ENCODE peak calls at places on chromosome 15, in nine cellular contexts. One of them, this sample, is unnamed. For H3K9me3 and H3K36me3, the result is how much of the 10 kb centered on the place peaks cover.

GRCh38 chr15:32990071-32990470 is 204.4 kb downstream of the FMN1 start:
- DNase-seq in mammary epithelial cell: no peak
- DNase-seq in right atrium auricular region: no peak
- DNase-seq in IMR-90: peak
- DNase-seq in lower lobe of right lung: no peak
- DNase-seq in hepatocyte: no peak
- DNase-seq in colonic mucosa: no peak
- DNase-seq in PC-3: no peak
- DNase-seq in stomach: no peak
- DNase-seq in this sample: no peak

GRCh38 chr15:66594344-66594743 is 28.5 kb upstream of the LCTL start:
- DNase-seq in mammary epithelial cell: no peak
- DNase-seq in right atrium auricular region: no peak
- DNase-seq in IMR-90: no peak
- DNase-seq in lower lobe of right lung: peak
- DNase-seq in hepatocyte: no peak
- DNase-seq in colonic mucosa: no peak
- DNase-seq in PC-3: peak
- DNase-seq in stomach: no peak
- DNase-seq in this sample: no peak

GRCh38 chr15:57356636-57357035 is 19.7 kb upstream of the CGNL1 start:
- DNase-seq in mammary epithelial cell: peak
- DNase-seq in right atrium auricular region: no peak
- DNase-seq in IMR-90: peak
- DNase-seq in lower lobe of right lung: no peak
- DNase-seq in hepatocyte: no peak
- DNase-seq in colonic mucosa: no peak
- DNase-seq in PC-3: peak
- DNase-seq in stomach: no peak
- DNase-seq in this sample: no peak

GRCh38 chr15:58313810-58314592 is 117.8 kb upstream of the LIPC start:
- DNase-seq in mammary epithelial cell: no peak
- DNase-seq in right atrium auricular region: no peak
- DNase-seq in IMR-90: no peak
- DNase-seq in lower lobe of right lung: no peak
- DNase-seq in hepatocyte: no peak
- DNase-seq in colonic mucosa: no peak
- DNase-seq in PC-3: no peak
- DNase-seq in stomach: no peak
- DNase-seq in this sample: no peak

GRCh38 chr15:89797678-89798201 is 16.9 kb downstream of the ANPEP start:
- DNase-seq in mammary epithelial cell: no peak
- DNase-seq in right atrium auricular region: no peak
- DNase-seq in IMR-90: no peak
- DNase-seq in lower lobe of right lung: no peak
- DNase-seq in hepatocyte: no peak
- DNase-seq in colonic mucosa: no peak
- DNase-seq in PC-3: no peak
- DNase-seq in stomach: no peak
- DNase-seq in this sample: no peak

GRCh38 chr15:99474041-99474906 is 91.5 kb upstream of the MEF2A start:
- DNase-seq in mammary epithelial cell: no peak
- DNase-seq in right atrium auricular region: peak
- DNase-seq in IMR-90: no peak
- DNase-seq in lower lobe of right lung: peak
- DNase-seq in hepatocyte: no peak
- DNase-seq in colonic mucosa: no peak
- DNase-seq in PC-3: no peak
- DNase-seq in stomach: no peak
- DNase-seq in this sample: no peak

GRCh38 chr15:76336254-76337046 is at the start of gene ISL2:
- DNase-seq in mammary epithelial cell: peak
- DNase-seq in right atrium auricular region: no peak
- DNase-seq in IMR-90: peak
- DNase-seq in lower lobe of right lung: peak
- DNase-seq in hepatocyte: peak
- DNase-seq in colonic mucosa: peak
- DNase-seq in PC-3: peak
- DNase-seq in stomach: peak
- DNase-seq in this sample: peak

GRCh38 chr15:70140543-70141375 is 43.0 kb upstream of the TLE3 start:
- DNase-seq in mammary epithelial cell: peak
- DNase-seq in right atrium auricular region: no peak
- DNase-seq in IMR-90: peak
- DNase-seq in lower lobe of right lung: peak
- DNase-seq in hepatocyte: peak
- DNase-seq in colonic mucosa: no peak
- DNase-seq in PC-3: no peak
- DNase-seq in stomach: peak
- DNase-seq in this sample: no peak

GRCh38 chr15:73601449-73602425 is 31.5 kb downstream of the NPTN start:
- DNase-seq in mammary epithelial cell: peak
- DNase-seq in right atrium auricular region: no peak
- DNase-seq in IMR-90: peak
- DNase-seq in lower lobe of right lung: no peak
- DNase-seq in hepatocyte: peak
- DNase-seq in colonic mucosa: peak
- DNase-seq in PC-3: peak
- DNase-seq in stomach: no peak
- DNase-seq in this sample: no peak

GRCh38 chr15:83206971-83207621 is 527 bp downstream of the HDGFL3 start:
- DNase-seq in mammary epithelial cell: peak
- DNase-seq in right atrium auricular region: no peak
- DNase-seq in IMR-90: no peak
- DNase-seq in lower lobe of right lung: peak
- DNase-seq in hepatocyte: peak
- DNase-seq in colonic mucosa: peak
- DNase-seq in PC-3: peak
- DNase-seq in stomach: peak
- DNase-seq in this sample: no peak

GRCh38 chr15:88699861-88700260 is 61.0 kb downstream of the ISG20 start:
- DNase-seq in mammary epithelial cell: no peak
- DNase-seq in right atrium auricular region: no peak
- DNase-seq in IMR-90: no peak
- DNase-seq in lower lobe of right lung: no peak
- DNase-seq in hepatocyte: no peak
- DNase-seq in colonic mucosa: no peak
- DNase-seq in PC-3: no peak
- DNase-seq in stomach: no peak
- DNase-seq in this sample: no peak

GRCh38 chr15:69474846-69475455 is 22.3 kb downstream of the RPLP1 start:
- DNase-seq in mammary epithelial cell: no peak
- DNase-seq in right atrium auricular region: no peak
- DNase-seq in IMR-90: peak
- DNase-seq in lower lobe of right lung: no peak
- DNase-seq in hepatocyte: no peak
- DNase-seq in colonic mucosa: no peak
- DNase-seq in PC-3: no peak
- DNase-seq in stomach: peak
- DNase-seq in this sample: no peak

GRCh38 chr15:68693071-68693470 is 114.3 kb downstream of the CORO2B start:
- DNase-seq in mammary epithelial cell: no peak
- DNase-seq in right atrium auricular region: no peak
- DNase-seq in IMR-90: peak
- DNase-seq in lower lobe of right lung: no peak
- DNase-seq in hepatocyte: no peak
- DNase-seq in colonic mucosa: no peak
- DNase-seq in PC-3: no peak
- DNase-seq in stomach: no peak
- DNase-seq in this sample: no peak

DNA sequence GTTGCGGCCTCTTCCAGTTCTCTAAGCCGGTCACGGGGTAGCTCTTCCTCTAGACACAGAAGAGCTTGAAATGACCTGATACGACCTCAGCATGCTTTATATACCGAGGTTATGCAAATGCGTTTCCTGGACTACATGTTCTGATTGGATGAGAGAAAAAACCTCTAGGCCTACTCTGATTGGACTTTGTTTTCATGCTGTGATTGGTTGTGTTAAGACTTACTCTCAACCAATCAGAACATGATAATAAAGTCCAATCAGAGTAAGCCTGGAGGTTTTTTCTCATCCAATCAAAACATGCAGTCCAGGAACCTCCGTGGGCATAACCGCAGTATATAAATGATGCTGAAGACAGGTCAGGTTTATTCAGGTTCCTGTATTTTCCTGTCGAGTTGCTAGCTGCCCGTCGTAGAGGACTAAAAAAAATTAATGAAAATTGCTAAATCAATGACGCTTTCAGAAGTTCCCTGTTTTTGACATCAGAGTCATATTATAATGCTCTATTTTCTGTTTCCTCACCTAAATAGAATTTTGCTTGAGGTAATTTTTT is 177.4 kb downstream of the POTEB3 start:
- DNase-seq in mammary epithelial cell: peak
- DNase-seq in right atrium auricular region: no peak
- DNase-seq in IMR-90: no peak
- DNase-seq in lower lobe of right lung: no peak
- DNase-seq in hepatocyte: peak
- DNase-seq in colonic mucosa: no peak
- DNase-seq in PC-3: peak
- DNase-seq in stomach: no peak
- DNase-seq in this sample: no peak
- H3K9me3 ChIP-seq in mammary epithelial cell: under half
- H3K9me3 ChIP-seq in right atrium auricular region: under half
- H3K9me3 ChIP-seq in IMR-90: under half
- H3K9me3 ChIP-seq in lower lobe of right lung: under half
- H3K9me3 ChIP-seq in hepatocyte: under half
- H3K9me3 ChIP-seq in colonic mucosa: under half
- H3K9me3 ChIP-seq in PC-3: under half
- H3K9me3 ChIP-seq in stomach: under half
- H3K9me3 ChIP-seq in this sample: under half

DNA sequence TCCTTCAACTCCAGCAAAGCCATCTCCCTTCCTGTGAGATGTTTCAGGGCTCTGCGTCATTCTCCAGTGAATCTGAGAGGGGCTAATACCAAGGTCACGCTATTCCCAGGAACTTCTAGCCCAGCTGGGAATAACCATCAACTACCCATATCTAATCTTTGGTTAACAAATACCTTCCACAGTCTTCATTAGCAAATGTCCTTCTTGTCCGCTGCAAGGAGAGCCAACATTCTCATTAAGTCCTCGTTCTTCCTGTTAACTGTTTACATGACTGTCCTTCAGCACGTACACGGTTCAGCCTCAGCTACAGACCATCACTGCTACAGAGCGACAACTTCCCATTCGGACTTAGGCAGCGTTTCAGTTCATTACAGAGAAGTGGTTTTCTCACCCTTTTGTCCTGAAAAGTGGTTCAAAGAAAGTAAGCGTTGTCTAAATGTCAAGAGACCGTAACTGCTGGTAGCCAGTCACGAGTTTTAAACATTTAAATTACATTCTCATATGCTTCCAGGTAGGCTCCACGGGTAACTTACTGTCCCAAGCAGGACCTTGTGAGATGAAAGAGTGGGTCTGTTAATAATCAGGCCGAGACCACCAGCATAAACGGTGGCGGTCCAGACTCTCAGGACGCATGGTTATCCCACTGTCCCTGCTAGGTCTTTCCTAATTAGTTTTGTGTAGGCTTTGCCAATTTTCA is 63.9 kb downstream of the CHSY1 start:
- DNase-seq in mammary epithelial cell: no peak
- DNase-seq in right atrium auricular region: no peak
- DNase-seq in IMR-90: peak
- DNase-seq in lower lobe of right lung: no peak
- DNase-seq in hepatocyte: peak
- DNase-seq in colonic mucosa: no peak
- DNase-seq in PC-3: no peak
- DNase-seq in stomach: no peak
- DNase-seq in this sample: no peak
- H3K4me3 ChIP-seq in mammary epithelial cell: no peak
- H3K4me3 ChIP-seq in right atrium auricular region: peak
- H3K4me3 ChIP-seq in IMR-90: peak
- H3K4me3 ChIP-seq in lower lobe of right lung: peak
- H3K4me3 ChIP-seq in hepatocyte: no peak
- H3K4me3 ChIP-seq in colonic mucosa: no peak
- H3K4me3 ChIP-seq in PC-3: no peak
- H3K4me3 ChIP-seq in stomach: peak
- H3K4me3 ChIP-seq in this sample: no peak

GRCh38 chr15:85974742-85975141 is 104.9 kb upstream of the AGBL1 start:
- DNase-seq in mammary epithelial cell: no peak
- DNase-seq in right atrium auricular region: no peak
- DNase-seq in IMR-90: no peak
- DNase-seq in lower lobe of right lung: no peak
- DNase-seq in hepatocyte: no peak
- DNase-seq in colonic mucosa: no peak
- DNase-seq in PC-3: no peak
- DNase-seq in stomach: no peak
- DNase-seq in this sample: no peak

GRCh38 chr15:85972805-85973540 is 106.7 kb upstream of the AGBL1 start:
- DNase-seq in mammary epithelial cell: no peak
- DNase-seq in right atrium auricular region: no peak
- DNase-seq in IMR-90: no peak
- DNase-seq in lower lobe of right lung: no peak
- DNase-seq in hepatocyte: peak
- DNase-seq in colonic mucosa: no peak
- DNase-seq in PC-3: no peak
- DNase-seq in stomach: no peak
- DNase-seq in this sample: no peak

GRCh38 chr15:85973584-85974347 is 105.9 kb upstream of the AGBL1 start:
- DNase-seq in mammary epithelial cell: no peak
- DNase-seq in right atrium auricular region: no peak
- DNase-seq in IMR-90: no peak
- DNase-seq in lower lobe of right lung: no peak
- DNase-seq in hepatocyte: peak
- DNase-seq in colonic mucosa: no peak
- DNase-seq in PC-3: no peak
- DNase-seq in stomach: no peak
- DNase-seq in this sample: no peak

GRCh38 chr15:85976102-85976501 is 103.6 kb upstream of the AGBL1 start:
- DNase-seq in mammary epithelial cell: no peak
- DNase-seq in right atrium auricular region: no peak
- DNase-seq in IMR-90: no peak
- DNase-seq in lower lobe of right lung: no peak
- DNase-seq in hepatocyte: no peak
- DNase-seq in colonic mucosa: no peak
- DNase-seq in PC-3: no peak
- DNase-seq in stomach: no peak
- DNase-seq in this sample: no peak

DNA sequence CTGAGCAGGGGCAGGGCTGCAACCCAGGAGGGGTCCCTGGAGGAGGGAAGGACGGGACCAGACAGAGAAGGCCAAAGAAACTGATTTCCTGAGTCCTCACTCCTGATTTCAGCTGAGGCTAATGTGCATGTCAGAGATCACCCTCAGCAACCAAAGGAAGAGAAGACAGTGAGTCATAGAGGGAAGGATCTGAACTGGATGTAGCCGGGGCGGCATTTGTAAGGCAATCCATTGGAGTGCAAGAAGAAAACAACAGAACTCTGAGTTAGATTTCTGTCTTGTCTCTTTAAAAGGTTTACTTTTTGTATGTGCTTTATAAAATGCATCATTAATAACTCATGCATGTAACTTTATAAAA is 105.3 kb upstream of the AGBL1 start:
- DNase-seq in mammary epithelial cell: peak
- DNase-seq in right atrium auricular region: no peak
- DNase-seq in IMR-90: no peak
- DNase-seq in lower lobe of right lung: no peak
- DNase-seq in hepatocyte: peak
- DNase-seq in colonic mucosa: no peak
- DNase-seq in PC-3: no peak
- DNase-seq in stomach: no peak
- DNase-seq in this sample: no peak
- H3K36me3 ChIP-seq in mammary epithelial cell: under half
- H3K36me3 ChIP-seq in right atrium auricular region: under half
- H3K36me3 ChIP-seq in IMR-90: under half
- H3K36me3 ChIP-seq in lower lobe of right lung: under half
- H3K36me3 ChIP-seq in hepatocyte: under half
- H3K36me3 ChIP-seq in colonic mucosa: under half
- H3K36me3 ChIP-seq in PC-3: under half
- H3K36me3 ChIP-seq in stomach: under half
- H3K36me3 ChIP-seq in this sample: under half

GRCh38 chr15:50890751-50891150 is 17.7 kb upstream of the AP4E1 start:
- DNase-seq in mammary epithelial cell: no peak
- DNase-seq in right atrium auricular region: no peak
- DNase-seq in IMR-90: peak
- DNase-seq in lower lobe of right lung: no peak
- DNase-seq in hepatocyte: no peak
- DNase-seq in colonic mucosa: no peak
- DNase-seq in PC-3: peak
- DNase-seq in stomach: no peak
- DNase-seq in this sample: no peak
- H3K9me3 ChIP-seq in mammary epithelial cell: under half
- H3K9me3 ChIP-seq in right atrium auricular region: under half
- H3K9me3 ChIP-seq in IMR-90: under half
- H3K9me3 ChIP-seq in lower lobe of right lung: under half
- H3K9me3 ChIP-seq in hepatocyte: under half
- H3K9me3 ChIP-seq in colonic mucosa: under half
- H3K9me3 ChIP-seq in PC-3: under half
- H3K9me3 ChIP-seq in stomach: under half
- H3K9me3 ChIP-seq in this sample: under half

This sample was measured in mucosa of descending colon.